ENCODE peak calls at places on chromosomes 7 and 10, in ten cellular contexts. G is MCF 10A; I is IMR-90; Y is progenitor cell of endocrine pancreas; J is left lobe of liver; Z is AG09319; M is iris pigment epithelial cell; W is endothelial cell of umbilical vein; N is lower lobe of right lung; T is activated naive CD8-positive, alpha-beta T cell treated with anti-CD3 and anti-CD28 coated beads, Interleukin-2, amount 50 U/mL, for 24 hours. A is an unnamed sample.

GRCh38 chr7:116328161-116328560 is 117.8 kb downstream of the TES start:
- DNase-seq in J (no peak), Z (no peak), M (no peak), W (no peak), N (no peak), I (no peak), G (no peak), T (no peak), Y (no peak), A (no peak)

GRCh38 chr7:157018328-157018996 is 8.0 kb upstream of the MNX1 start:
- DNase-seq in W (no peak), T (no peak), I (no peak), N (no peak), J (no peak), M (no peak), Y (no peak), G (no peak), Z (no peak), A (no peak)

GRCh38 chr10:126376956-126377355 is 11.3 kb downstream of the ADAM12 start:
- DNase-seq in J (no peak), Z (no peak), W (no peak), Y (no peak), T (no peak), M (peak), N (no peak), G (peak), I (peak), A (peak)

GRCh38 chr10:49115796-49116508 is 630 bp upstream of the VSTM4 start:
- DNase-seq in W (no peak), J (no peak), G (no peak), I (no peak), M (no peak), Y (no peak), T (no peak), Z (no peak), N (no peak), A (no peak)

GRCh38 chr10:32788359-32788758 is 169.7 kb downstream of the ITGB1 start:
- DNase-seq in Z (no peak), W (no peak), J (peak), Y (no peak), I (no peak), N (no peak), M (no peak), G (no peak), T (no peak), A (no peak)

GRCh38 chr10:120586471-120586872 is 129.4 kb downstream of the PLPP4 start:
- DNase-seq in W (no peak), M (peak), I (no peak), T (no peak), G (peak), Z (no peak), N (no peak), J (no peak), Y (no peak), A (peak)

GRCh38 chr7:139583826-139584553 is 60.5 kb downstream of the CLEC2L start:
- DNase-seq in I (no peak), W (no peak), M (no peak), T (no peak), Y (no peak), J (peak), Z (no peak), N (no peak), G (no peak), A (no peak)

GRCh38 chr7:131596785-131597184 is 40.4 kb upstream of the PODXL start:
- DNase-seq in W (no peak), J (no peak), I (no peak), T (no peak), G (no peak), N (no peak), Y (no peak), M (no peak), Z (no peak), A (no peak)

GRCh38 chr10:62424026-62424425 is 49.9 kb downstream of the ZNF365 start:
- DNase-seq in N (no peak), T (no peak), Z (no peak), G (peak), M (no peak), W (peak), J (no peak), I (no peak), Y (no peak), A (no peak)

GRCh38 chr10:59175538-59176240 is 754 bp upstream of the PHYHIPL start:
- DNase-seq in T (no peak), Y (peak), J (no peak), N (peak), W (no peak), Z (no peak), M (no peak), G (no peak), I (no peak), A (no peak)

GRCh38 chr7:135993950-135994349 is 16.8 kb upstream of the MTPN start:
- DNase-seq in J (no peak), M (no peak), N (no peak), W (no peak), Z (no peak), Y (no peak), I (no peak), T (no peak), G (no peak), A (no peak)

GRCh38 chr7:33108931-33109757 is at the start of gene RP9:
- DNase-seq in T (peak), J (peak), W (peak), G (peak), I (peak), Y (peak), Z (no peak), N (peak), M (peak), A (peak)

GRCh38 chr7:117212969-117213877 is 109.6 kb downstream of the WNT2 start:
- DNase-seq in Z (no peak), I (peak), G (peak), J (peak), T (peak), N (peak), W (peak), Y (peak), M (peak), A (peak)

GRCh38 chr7:96558530-96558929 is 151.1 kb downstream of the SEM1 start:
- DNase-seq in M (peak), Y (no peak), G (no peak), T (no peak), I (peak), J (no peak), W (no peak), Z (no peak), N (no peak), A (peak)

GRCh38 chr7:3880221-3880935 is 579.3 kb downstream of the SDK1 start:
- DNase-seq in N (no peak), T (no peak), J (no peak), M (no peak), I (no peak), Z (no peak), W (no peak), Y (no peak), G (peak), A (no peak)

GRCh38 chr10:4337581-4337980 is 488.4 kb upstream of the AKR1E2 start:
- DNase-seq in J (no peak), T (no peak), Y (no peak), I (no peak), M (no peak), N (no peak), W (peak), Z (no peak), G (no peak), A (no peak)

GRCh38 chr10:102615361-102615760 is 28.9 kb upstream of the TRIM8 start:
- DNase-seq in J (no peak), W (peak), I (no peak), N (peak), T (peak), G (peak), Y (no peak), M (no peak), Z (no peak), A (no peak)

GRCh38 chr7:44087914-44088838 is 5.8 kb upstream of the POLM start:
- DNase-seq in Z (peak), J (peak), I (peak), W (no peak), M (peak), Y (no peak), G (peak), T (no peak), N (peak), A (peak)

GRCh38 chr7:123012435-123012834 is 16.9 kb upstream of the TAS2R16 start:
- DNase-seq in M (no peak), J (no peak), G (no peak), Y (no peak), N (no peak), W (no peak), I (no peak), Z (no peak), T (no peak), A (no peak)

GRCh38 chr10:118763202-118763988 is 8.6 kb upstream of the CACUL1 start:
- DNase-seq in G (no peak), N (no peak), W (no peak), M (no peak), T (no peak), J (peak), Z (no peak), Y (no peak), I (no peak), A (no peak)

GRCh38 chr7:82964150-82964882 is 198.4 kb downstream of the PCLO start:
- DNase-seq in I (no peak), J (no peak), T (no peak), Y (no peak), N (no peak), M (no peak), W (no peak), Z (no peak), G (no peak), A (no peak)

GRCh38 chr7:24668922-24669635 is 88.2 kb downstream of the GSDME start:
- DNase-seq in T (no peak), N (no peak), G (peak), Z (no peak), W (peak), J (no peak), Y (no peak), M (peak), I (peak), A (no peak)

GRCh38 chr7:94643771-94644545 is 12.0 kb downstream of the SGCE start:
- DNase-seq in Z (no peak), M (peak), J (no peak), G (peak), N (no peak), I (no peak), T (no peak), Y (no peak), W (no peak), A (no peak)

GRCh38 chr7:158595068-158595467 is 7.4 kb upstream of the PTPRN2 start:
- DNase-seq in Y (no peak), I (peak), W (peak), T (no peak), N (no peak), J (no peak), G (no peak), M (peak), Z (no peak), A (no peak)

GRCh38 chr10:57849726-57850357 is 417.9 kb downstream of the IPMK start:
- DNase-seq in Y (no peak), M (peak), Z (no peak), T (no peak), W (no peak), I (peak), G (peak), N (no peak), J (no peak), A (no peak)

GRCh38 chr7:80087051-80087767 is 47.4 kb upstream of the GNAI1 start:
- DNase-seq in M (peak), T (no peak), Z (no peak), I (peak), W (no peak), G (no peak), Y (no peak), N (no peak), J (no peak), A (peak)

GRCh38 chr10:43680035-43680434 is 31.4 kb upstream of the ZNF32 start:
- DNase-seq in I (peak), W (no peak), M (peak), T (no peak), N (no peak), J (no peak), Y (no peak), Z (no peak), G (peak), A (peak)

GRCh38 chr7:71612011-71612410 is 480.1 kb downstream of the GALNT17 start:
- DNase-seq in W (no peak), M (no peak), I (no peak), T (no peak), Z (no peak), G (no peak), N (no peak), Y (no peak), J (no peak), A (no peak)

A was measured in brain microvascular endothelial cell.